ENCODE peak calls at places on chromosomes 4 and X, in four cellular contexts. C is T-helper 1 cell, K is iPS DF 6.9, E is GM12865. V is an unnamed sample.

GRCh38 chrX:132367984-132368383 is 120.9 kb downstream of the MBNL3 start:
- DNase-seq in K (no peak), C (no peak), E (no peak), V (no peak)

GRCh38 chr4:146029939-146030710 is 91.5 kb upstream of the ZNF827 start:
- DNase-seq in K (no peak), E (peak), C (no peak), V (no peak)

GRCh38 chrX:15269618-15270521 is at the start of gene ASB9:
- DNase-seq in C (peak), K (no peak), E (peak), V (no peak)

GRCh38 chr4:118817178-118817930 is 18.6 kb downstream of the SEC24D start:
- DNase-seq in C (no peak), E (no peak), K (no peak), V (no peak)

GRCh38 chrX:98289726-98290125 is 1406.0 kb downstream of the RPA4 start:
- DNase-seq in E (no peak), K (no peak), C (no peak), V (no peak)

GRCh38 chrX:24594531-24594930 is 52.6 kb downstream of the PCYT1B start:
- DNase-seq in C (no peak), K (no peak), E (no peak), V (no peak)

GRCh38 chr4:155666701-155667537 is at the start of gene GUCY1A1:
- DNase-seq in C (peak), K (no peak), E (peak), V (peak)

GRCh38 chrX:13293700-13294099 is 26.2 kb downstream of the ATXN3L start:
- DNase-seq in E (no peak), C (no peak), K (no peak), V (no peak)

GRCh38 chr4:120725639-120726585 is 196.6 kb downstream of the PRDM5 start:
- DNase-seq in K (no peak), E (no peak), C (no peak), V (no peak)